ENCODE peak calls at places on chromosome 11, in seven cellular contexts. X is cardiac fibroblast, E is NB4, B is fibroblast of mammary gland, G is choroid plexus epithelial cell, M is fibroblast of pulmonary artery, Z is brain microvascular endothelial cell. D is an unnamed sample.

GRCh38 chr11:17972987-17973386 is 39.9 kb downstream of the SERGEF start:
- DNase-seq in G (peak), X (peak), E (peak), Z (peak), M (peak), B (peak), D (peak)

GRCh38 chr11:33214187-33214586 is 43.0 kb upstream of the HIPK3 start:
- DNase-seq in G (peak), B (peak), Z (no peak), X (peak), M (peak), E (no peak), D (no peak)

GRCh38 chr11:119773016-119773415 is 44.0 kb upstream of the NECTIN1 start:
- DNase-seq in B (no peak), X (no peak), Z (no peak), G (no peak), E (no peak), M (no peak), D (no peak)

GRCh38 chr11:76641905-76642304 is 28.6 kb downstream of the LRRC32 start:
- DNase-seq in B (no peak), X (no peak), M (no peak), G (no peak), E (no peak), Z (no peak), D (no peak)

GRCh38 chr11:19519912-19520641 is 192.6 kb upstream of the NAV2 start:
- DNase-seq in M (no peak), B (no peak), Z (no peak), G (peak), E (no peak), X (peak), D (no peak)

GRCh38 chr11:65592840-65593517 is 2.6 kb downstream of the KCNK7 start:
- DNase-seq in Z (no peak), G (no peak), M (no peak), X (no peak), B (no peak), E (no peak), D (no peak)

GRCh38 chr11:69085490-69086095 is 36.9 kb downstream of the TPCN2 start:
- DNase-seq in E (no peak), M (no peak), B (no peak), Z (no peak), X (no peak), G (no peak), D (no peak)

GRCh38 chr11:34303028-34303427 is 54.8 kb downstream of the ABTB2 start:
- DNase-seq in X (no peak), M (no peak), E (peak), G (peak), Z (no peak), B (no peak), D (no peak)

GRCh38 chr11:62752177-62752785 is 1.7 kb downstream of the ZBTB3 start:
- DNase-seq in E (no peak), G (no peak), Z (no peak), M (no peak), B (no peak), X (no peak), D (no peak)

GRCh38 chr11:102177126-102177525 is 66.9 kb downstream of the YAP1 start:
- DNase-seq in Z (no peak), G (no peak), X (no peak), M (no peak), E (no peak), B (peak), D (no peak)

GRCh38 chr11:20087118-20087521 is 73.2 kb downstream of the DBX1 start:
- DNase-seq in Z (peak), M (peak), E (no peak), G (peak), X (no peak), B (no peak), D (no peak)

GRCh38 chr11:93519179-93519578 is 24.0 kb downstream of the SMCO4 start:
- DNase-seq in M (no peak), B (no peak), E (no peak), Z (no peak), X (no peak), G (no peak), D (no peak)

GRCh38 chr11:77642228-77642627 is 4.6 kb upstream of the CLNS1A start:
- DNase-seq in E (no peak), X (no peak), Z (no peak), B (no peak), M (no peak), G (no peak), D (no peak)

GRCh38 chr11:100574894-100575769 is 112.0 kb upstream of the ARHGAP42 start:
- DNase-seq in X (peak), B (peak), G (peak), Z (no peak), E (peak), M (peak), D (peak)

GRCh38 chr11:129115652-129116585 is 76.2 kb downstream of the ARHGAP32 start:
- DNase-seq in E (no peak), B (peak), M (peak), X (peak), G (peak), Z (peak), D (peak)

GRCh38 chr11:118922745-118923627 is 2.7 kb downstream of the BCL9L start:
- DNase-seq in X (no peak), E (no peak), G (no peak), Z (no peak), B (no peak), M (no peak), D (peak)

GRCh38 chr11:124748481-124749338 is 3.3 kb downstream of the VSIG2 start:
- DNase-seq in M (no peak), X (no peak), E (no peak), Z (no peak), B (peak), G (peak), D (no peak)

GRCh38 chr11:43403357-43404231 is 44.9 kb downstream of the TTC17 start:
- DNase-seq in Z (no peak), M (no peak), X (no peak), G (no peak), B (no peak), E (no peak), D (no peak)

GRCh38 chr11:18765554-18765953 is 26.0 kb downstream of the PTPN5 start:
- DNase-seq in B (peak), X (peak), Z (no peak), G (no peak), M (peak), E (peak), D (no peak)

GRCh38 chr11:65225284-65226102 is 36.3 kb upstream of the POLA2 start:
- DNase-seq in B (peak), M (peak), G (peak), Z (peak), E (peak), X (peak), D (peak)

GRCh38 chr11:64356498-64357411 is 2.2 kb upstream of the RPS6KA4 start:
- DNase-seq in B (peak), G (peak), E (peak), Z (no peak), X (peak), M (peak), D (peak)

DNA sequence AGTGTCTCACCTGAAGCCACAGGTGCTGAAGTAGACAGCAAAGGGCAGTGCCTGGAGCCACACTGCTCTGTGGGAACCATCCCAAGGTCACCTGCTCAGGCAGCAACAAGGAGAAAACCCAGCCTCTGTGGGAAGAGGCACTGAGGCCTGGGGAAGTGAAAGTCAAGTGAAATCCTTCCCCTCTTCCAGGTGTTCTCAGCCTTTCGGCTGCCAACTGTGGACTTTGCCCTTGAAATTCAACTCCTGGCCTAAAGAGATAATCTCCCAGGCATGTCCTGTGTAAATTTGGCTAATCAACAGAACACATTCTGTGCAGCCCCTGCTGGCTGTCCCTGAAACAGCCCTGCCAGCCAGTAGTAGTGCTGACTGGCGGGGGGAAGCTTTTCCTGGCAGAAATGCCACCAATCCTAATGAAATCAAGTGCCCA is 112.1 kb downstream of the RPL27A start:
- DNase-seq in E (no peak), M (no peak), Z (no peak), B (no peak), G (no peak), X (no peak), D (no peak)
- TF ChIP-seq CTCF in E (no peak), M (peak), Z (peak), B (peak), G (peak), X (peak), D (no peak)

GRCh38 chr11:30960387-30960992 is 374.3 kb upstream of the MPPED2 start:
- DNase-seq in M (peak), Z (peak), B (peak), X (peak), E (peak), G (peak), D (peak)
- TF ChIP-seq CTCF in M (peak), Z (peak), B (peak), X (peak), E (no peak), G (peak), D (peak)

DNA sequence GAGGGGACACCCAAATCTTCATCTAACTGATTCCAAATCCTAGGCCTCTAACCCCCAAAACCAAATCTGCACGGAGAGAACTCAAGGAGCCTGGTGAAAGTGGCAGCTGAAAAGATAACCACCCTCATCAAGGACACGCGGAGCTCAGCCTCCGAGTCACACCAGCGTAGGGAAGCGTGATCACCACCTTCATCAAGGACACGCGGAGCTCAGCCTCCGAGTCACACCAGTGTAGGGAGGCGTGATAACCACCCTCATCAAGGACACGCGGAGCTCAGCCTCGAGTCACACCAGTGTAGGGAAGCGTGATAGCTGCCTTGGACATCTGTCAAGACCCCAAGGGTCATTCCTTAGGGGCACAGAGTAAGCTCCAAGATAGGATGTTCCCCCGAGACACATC is 29.3 kb upstream of the SYT8 start:
- DNase-seq in Z (no peak), E (no peak), G (no peak), B (no peak), M (no peak), X (no peak), D (no peak)
- TF ChIP-seq CTCF in Z (no peak), E (no peak), G (no peak), B (no peak), M (no peak), X (no peak), D (no peak)

DNA sequence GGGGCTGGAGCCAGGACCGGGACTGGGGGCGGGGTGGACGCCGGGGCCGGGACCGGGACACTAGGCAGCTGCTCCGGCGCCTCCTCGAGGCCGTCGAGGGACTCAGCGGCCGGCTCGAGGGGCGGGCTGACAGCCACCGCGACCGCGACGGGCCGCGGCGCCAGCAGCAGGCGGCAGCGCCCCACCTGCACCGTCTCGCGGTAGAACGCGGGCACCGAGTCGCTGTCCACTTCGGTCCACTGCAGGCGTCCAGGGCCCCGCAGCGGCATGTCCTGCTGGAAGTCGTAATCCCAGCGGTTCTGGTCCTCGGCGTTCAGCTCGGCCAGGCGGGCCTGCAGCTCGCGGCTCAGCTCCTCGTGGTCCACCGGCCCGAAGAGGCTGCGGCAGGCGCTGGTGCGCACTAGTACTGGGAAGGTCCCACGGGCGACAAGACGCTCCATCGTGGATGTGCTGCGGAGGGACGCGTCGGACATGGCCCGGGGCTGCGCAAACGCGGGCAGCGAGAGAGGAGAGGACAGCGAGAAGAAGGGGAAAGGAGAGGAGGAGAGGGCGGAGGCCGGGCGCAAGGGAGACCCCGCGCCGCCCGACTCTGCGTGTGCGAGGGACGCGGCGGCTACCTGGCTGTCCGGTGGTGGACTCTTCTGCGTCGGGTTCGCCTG is 429 bp downstream of the CDKN1C start:
- DNase-seq in B (peak), X (peak), Z (no peak), E (peak), M (peak), G (peak), D (peak)
- TF ChIP-seq CTCF in B (no peak), X (no peak), Z (peak), E (no peak), M (no peak), G (no peak), D (no peak)

DNA sequence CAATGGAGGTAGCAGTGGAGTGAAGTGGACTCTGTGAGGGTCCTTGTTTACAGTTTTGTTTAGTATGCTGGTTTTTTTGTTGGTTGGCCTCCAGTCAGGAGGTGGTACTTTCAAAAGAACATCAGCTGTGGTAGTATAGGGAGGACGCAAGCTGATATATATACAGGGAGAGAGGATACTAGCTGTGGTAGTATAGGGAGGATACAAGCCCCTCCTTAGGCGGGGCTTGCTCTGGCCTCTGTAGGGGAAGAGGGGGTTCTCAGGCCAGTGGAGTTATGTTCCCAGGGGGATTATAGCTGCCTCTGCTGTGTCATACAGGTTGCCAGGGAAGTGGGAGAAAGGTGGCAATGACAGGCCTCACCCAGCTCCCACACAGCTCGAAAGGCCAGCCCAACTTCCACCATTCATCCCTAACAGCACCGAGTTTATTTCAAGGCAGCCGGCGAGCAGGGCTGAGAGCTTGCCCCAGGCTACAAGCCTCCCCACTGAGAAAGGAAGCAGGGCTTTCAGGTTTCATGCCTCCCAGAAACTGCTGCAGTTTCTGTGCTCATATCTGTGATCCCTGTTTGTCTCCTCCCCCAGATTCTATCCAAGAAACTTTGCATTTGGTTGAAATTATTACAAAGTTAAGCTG is 10.4 kb downstream of the OR52E6 start:
- DNase-seq in X (no peak), B (no peak), E (no peak), M (no peak), G (no peak), Z (no peak), D (no peak)
- TF ChIP-seq CTCF in X (no peak), B (no peak), E (no peak), M (no peak), G (no peak), Z (no peak), D (no peak)

GRCh38 chr11:12983331-12983730 is 25.8 kb upstream of the RASSF10 start:
- DNase-seq in G (no peak), X (no peak), B (no peak), Z (no peak), M (no peak), E (no peak), D (no peak)

GRCh38 chr11:12986194-12986898 is 22.8 kb upstream of the RASSF10 start:
- DNase-seq in E (no peak), X (no peak), G (no peak), B (no peak), M (no peak), Z (no peak), D (no peak)

GRCh38 chr11:12979928-12980689 is 29.0 kb upstream of the RASSF10 start:
- DNase-seq in Z (no peak), M (no peak), X (no peak), B (no peak), E (peak), G (no peak), D (no peak)

GRCh38 chr11:12981879-12982531 is 27.1 kb upstream of the RASSF10 start:
- DNase-seq in X (peak), Z (no peak), E (no peak), G (peak), B (peak), M (peak), D (peak)
- TF ChIP-seq CTCF in X (no peak), Z (peak), E (no peak), G (no peak), B (no peak), M (no peak), D (no peak)

D was measured in MCF 10A.